ENCODE peak calls at places on chromosomes 11 and 22, in four cellular contexts. W is IMR-90, F is neuronal stem cell, A is H1. I is an unnamed sample. For H3K27me3, the result is how much of the 10 kb centered on the place peaks cover.

GRCh38 chr11:31959711-31960110 is 131.2 kb upstream of the RCN1 start:
- DNase-seq in A (no peak), F (no peak), W (peak), I (no peak)

GRCh38 chr22:47564651-47565050 is 802.2 kb downstream of the TBC1D22A start:
- DNase-seq in F (no peak), A (no peak), W (no peak), I (no peak)

GRCh38 chr11:79670846-79671245 is 230.0 kb upstream of the TENM4 start:
- DNase-seq in F (no peak), A (no peak), W (no peak), I (no peak)

GRCh38 chr11:84316866-84317560 is 1030.8 kb upstream of the CCDC90B start:
- DNase-seq in F (peak), A (no peak), W (peak), I (peak)

GRCh38 chr11:10498022-10498400 is 42.9 kb downstream of the AMPD3 start:
- DNase-seq in W (no peak), F (no peak), A (no peak), I (no peak)

GRCh38 chr22:33427461-33427860 is 369.3 kb upstream of the SYN3 start:
- DNase-seq in W (no peak), F (no peak), A (no peak), I (no peak)

GRCh38 chr11:134252539-134253188 is 488 bp downstream of the THYN1 start:
- DNase-seq in W (peak), F (peak), A (no peak), I (no peak)

GRCh38 chr22:30876221-30876751 is 92.3 kb downstream of the MORC2 start:
- DNase-seq in W (no peak), A (no peak), F (no peak), I (no peak)

GRCh38 chr22:24068717-24069116 is 57.6 kb downstream of the CABIN1 start:
- DNase-seq in W (no peak), F (no peak), A (no peak), I (no peak)

GRCh38 chr11:71252782-71253730 is 679 bp upstream of the SHANK2 start:
- DNase-seq in F (no peak), A (peak), W (peak), I (peak)

GRCh38 chr11:24386551-24387404 is 110.1 kb upstream of the LUZP2 start:
- DNase-seq in A (no peak), F (no peak), W (peak), I (peak)

GRCh38 chr11:109960831-109961230 is 132.4 kb upstream of the ZC3H12C start:
- DNase-seq in A (no peak), F (peak), W (peak), I (peak)

GRCh38 chr11:122706689-122707088 is 51.2 kb downstream of the UBASH3B start:
- DNase-seq in A (no peak), W (peak), F (no peak), I (peak)

GRCh38 chr11:114440121-114440860 is 1.0 kb downstream of the REXO2 start:
- DNase-seq in W (peak), A (no peak), F (no peak), I (peak)

GRCh38 chr22:41535244-41535643 is 9.0 kb downstream of the POLR3H start:
- DNase-seq in W (no peak), A (no peak), F (no peak), I (peak)

GRCh38 chr22:34814260-34814659 is 251.7 kb upstream of the ISX start:
- DNase-seq in W (no peak), A (no peak), F (no peak), I (peak)

GRCh38 chr11:80783561-80783960 is 1342.7 kb upstream of the TENM4 start:
- DNase-seq in W (no peak), F (no peak), A (no peak), I (no peak)

GRCh38 chr11:44258839-44259420 is 51.0 kb downstream of the ALX4 start:
- DNase-seq in F (no peak), A (no peak), W (no peak), I (no peak)

GRCh38 chr22:20299736-20300136 is 20.1 kb downstream of the DGCR6L start:
- DNase-seq in F (no peak), A (no peak), W (peak), I (peak)

GRCh38 chr11:133742388-133742787 is 102.9 kb downstream of the SPATA19 start:
- DNase-seq in W (no peak), F (no peak), A (no peak), I (no peak)

GRCh38 chr11:37230865-37231264 is 632.8 kb upstream of the RAG2 start:
- DNase-seq in W (no peak), F (no peak), A (no peak), I (no peak)

DNA sequence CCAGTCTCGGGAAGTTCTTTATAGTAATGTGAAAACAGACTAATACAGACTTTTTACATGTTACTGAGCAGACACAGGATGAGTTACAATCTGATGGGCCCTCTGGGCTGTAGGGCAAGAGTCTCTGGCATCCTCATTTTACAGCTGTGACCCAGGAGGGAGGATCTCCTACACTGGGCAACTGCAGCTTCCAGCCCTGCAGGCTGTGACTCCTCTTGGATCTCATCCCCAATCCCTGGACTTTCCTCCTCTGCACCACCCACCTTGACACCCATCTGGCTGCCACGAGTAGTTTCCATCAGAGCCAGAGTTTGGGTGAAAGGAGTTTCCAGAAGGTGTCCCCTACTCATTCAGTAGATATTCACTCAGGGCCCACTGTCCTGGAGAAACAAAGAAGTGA is 48.9 kb upstream of the MYEOV start:
- DNase-seq in A (no peak), W (no peak), F (no peak), I (no peak)
- H3K4me2 ChIP-seq in A (no peak), W (no peak), F (no peak), I (no peak)

DNA sequence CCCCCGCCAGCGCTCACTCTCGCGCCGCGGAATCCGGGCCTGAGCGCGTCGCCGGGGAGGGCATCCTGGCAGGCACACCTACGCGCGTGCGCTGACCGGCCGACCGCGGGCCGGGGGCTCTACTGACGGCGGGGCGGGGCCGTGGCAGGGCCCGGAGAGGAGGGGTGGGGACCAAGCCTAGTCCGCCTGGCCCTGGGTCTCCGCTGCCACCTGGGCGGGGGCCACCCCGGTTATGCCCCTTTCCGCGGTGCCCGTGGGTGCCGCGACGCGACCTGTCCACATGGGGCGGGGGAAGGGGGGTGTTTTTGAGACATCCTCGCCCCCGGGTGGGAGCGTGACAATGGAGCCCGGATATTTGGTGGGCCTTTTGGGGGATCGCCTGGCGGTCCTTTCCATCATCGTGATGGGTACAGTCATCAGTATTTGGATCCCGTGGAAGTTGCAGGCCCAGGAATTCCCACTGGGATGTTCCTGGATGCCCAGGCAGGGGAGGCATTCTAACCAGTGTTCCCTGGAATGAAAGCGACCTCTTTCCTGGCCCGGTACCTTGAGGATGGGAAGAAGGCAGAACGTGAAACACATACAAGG is 2.2 kb downstream of the NCAM1 start:
- DNase-seq in W (no peak), A (peak), F (peak), I (no peak)
- H3K27me3 ChIP-seq in W (under half), A (under half), F (under half), I (half or more)

GRCh38 chr22:36423461-36424404 is 36.0 kb upstream of the MYH9 start:
- DNase-seq in A (no peak), F (no peak), W (peak), I (peak)
- H2AK5ac ChIP-seq in A (peak), F (peak), W (peak), I (peak)

GRCh38 chr11:63870351-63871197 is 31.7 kb downstream of the MARK2 start:
- DNase-seq in W (peak), F (no peak), A (no peak), I (peak)

GRCh38 chr11:63873381-63873780 is 34.5 kb downstream of the MARK2 start:
- DNase-seq in A (no peak), F (no peak), W (no peak), I (no peak)

GRCh38 chr11:63871962-63872832 is 33.3 kb downstream of the MARK2 start:
- DNase-seq in A (no peak), F (no peak), W (peak), I (peak)

GRCh38 chr11:63874511-63874910 is 35.6 kb downstream of the MARK2 start:
- DNase-seq in W (no peak), A (no peak), F (no peak), I (no peak)

GRCh38 chr11:63872833-63873201 is 33.9 kb downstream of the MARK2 start:
- DNase-seq in F (no peak), W (no peak), A (no peak), I (no peak)
- H3K4me2 ChIP-seq in F (no peak), W (no peak), A (no peak), I (no peak)

GRCh38 chr11:126523441-126523840 is 168.0 kb downstream of the ST3GAL4 start:
- DNase-seq in F (no peak), A (no peak), W (no peak), I (no peak)
- H3K27me3 ChIP-seq in F (under half), A (under half), W (under half), I (under half)

GRCh38 chr11:128409476-128409875 is 177.9 kb downstream of the ETS1 start:
- DNase-seq in F (no peak), W (peak), A (no peak), I (no peak)

GRCh38 chr11:128407962-128408361 is 179.4 kb downstream of the ETS1 start:
- DNase-seq in F (no peak), W (peak), A (no peak), I (peak)

GRCh38 chr11:128411149-128411548 is 176.2 kb downstream of the ETS1 start:
- DNase-seq in W (no peak), A (no peak), F (no peak), I (no peak)

GRCh38 chr11:128405693-128406364 is 181.5 kb downstream of the ETS1 start:
- DNase-seq in F (no peak), W (no peak), A (no peak), I (no peak)

DNA sequence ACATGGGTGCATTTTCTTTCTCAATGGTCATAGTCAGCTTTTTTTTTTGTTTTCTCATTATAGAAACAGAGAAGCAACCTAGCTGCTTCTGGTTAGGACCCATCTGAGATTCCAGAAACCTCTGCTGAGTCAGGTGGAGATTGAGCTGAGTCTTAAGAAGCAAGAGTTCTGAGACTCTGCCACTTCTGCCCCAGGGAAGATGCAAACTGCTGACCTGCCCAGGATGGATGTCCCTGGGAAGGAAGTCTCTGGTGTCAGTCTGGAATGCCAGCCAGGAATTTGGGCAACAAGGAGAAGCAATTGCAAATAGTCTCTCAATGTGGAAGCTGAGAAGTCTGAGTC is 181.0 kb downstream of the ETS1 start:
- DNase-seq in F (no peak), A (no peak), W (no peak), I (no peak)
- H2AK5ac ChIP-seq in F (no peak), A (no peak), W (peak), I (no peak)

GRCh38 chr11:28858076-28858475 is 749.9 kb downstream of the METTL15 start:
- DNase-seq in F (no peak), A (no peak), W (peak), I (peak)

GRCh38 chr11:28863422-28863821 is 755.2 kb downstream of the METTL15 start:
- DNase-seq in F (no peak), W (no peak), A (no peak), I (no peak)

GRCh38 chr11:28860898-28861297 is 752.7 kb downstream of the METTL15 start:
- DNase-seq in F (no peak), W (peak), A (no peak), I (peak)
- H3K4me2 ChIP-seq in F (no peak), W (no peak), A (no peak), I (no peak)

GRCh38 chr22:19197997-19198865 is 19.7 kb upstream of the SLC25A1 start:
- DNase-seq in A (no peak), F (no peak), W (no peak), I (no peak)

GRCh38 chr22:19196841-19197612 is 18.5 kb upstream of the SLC25A1 start:
- DNase-seq in W (no peak), A (no peak), F (no peak), I (no peak)

GRCh38 chr22:19194751-19195536 is 16.4 kb upstream of the SLC25A1 start:
- DNase-seq in A (no peak), W (no peak), F (no peak), I (no peak)

GRCh38 chr22:19193879-19194278 is 15.3 kb upstream of the SLC25A1 start:
- DNase-seq in F (no peak), A (no peak), W (no peak), I (no peak)

DNA sequence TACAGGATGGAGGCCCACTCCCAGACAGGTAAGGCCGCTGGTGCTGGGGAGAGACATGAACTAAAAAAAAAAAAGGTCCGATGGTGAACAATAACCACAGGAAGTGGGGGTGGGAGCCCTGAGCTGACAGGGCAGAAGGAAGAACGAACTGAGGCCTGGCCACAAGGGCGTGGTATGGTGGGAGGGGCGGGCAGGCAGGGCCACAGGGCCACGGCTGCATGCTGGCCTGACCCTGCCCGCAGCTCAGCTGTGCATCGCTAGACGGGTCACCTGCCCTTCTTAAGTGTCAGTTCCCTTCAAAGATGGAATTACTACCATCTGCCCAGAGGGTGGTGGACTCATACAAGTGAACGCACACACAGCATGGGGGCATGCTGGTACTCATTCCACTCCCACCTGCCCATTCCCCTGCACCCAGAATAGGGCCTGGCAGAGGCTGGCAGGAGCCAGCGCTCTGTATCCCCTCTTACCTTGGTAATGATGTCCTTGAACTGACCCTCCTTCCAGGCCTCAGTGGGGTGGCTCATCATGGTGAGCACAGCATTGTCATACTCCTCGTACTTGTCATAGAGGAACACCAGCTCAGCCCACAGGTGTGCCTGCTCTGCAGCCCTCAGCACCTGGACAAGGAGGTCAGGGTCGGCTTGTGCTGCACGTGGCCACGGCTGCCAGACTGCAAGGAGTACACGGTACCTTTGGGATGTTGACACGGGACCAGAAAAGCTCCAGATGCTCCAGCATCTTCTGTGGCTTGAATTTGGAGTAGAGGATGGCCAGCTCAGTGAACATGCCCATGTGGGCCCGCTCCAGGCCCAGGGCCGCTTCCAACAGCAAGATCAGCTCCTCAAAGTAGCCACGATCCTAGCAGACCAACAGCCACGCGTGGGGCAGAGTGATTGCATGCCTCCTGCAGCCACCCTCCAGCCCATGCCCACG is 17.5 kb upstream of the SLC25A1 start:
- DNase-seq in A (no peak), W (no peak), F (no peak), I (no peak)
- H3K27me3 ChIP-seq in A (under half), W (under half), F (under half), I (under half)